ENCODE peak calls at places on chromosomes 1 and 21, in five cellular contexts. P, J, A, R and N are unnamed samples.

GRCh38 chr1:6922096-6922931 is 137.1 kb downstream of the CAMTA1 start:
- DNase-seq in P (no peak), J (no peak), A (no peak), R (peak), N (no peak)

GRCh38 chr1:53303175-53303574 is 24.7 kb downstream of the LRP8 start:
- DNase-seq in P (no peak), J (no peak), A (no peak), R (no peak), N (no peak)

GRCh38 chr1:152774875-152775274 is at the start of gene LCE1F:
- DNase-seq in P (no peak), J (no peak), A (no peak), R (no peak), N (no peak)

GRCh38 chr1:210291786-210292275 is 36.9 kb upstream of the HHAT start:
- DNase-seq in P (no peak), J (no peak), A (no peak), R (no peak), N (peak)

GRCh38 chr21:42377951-42378340 is 11.6 kb upstream of the TFF1 start:
- DNase-seq in P (no peak), J (no peak), A (no peak), R (no peak), N (no peak)

GRCh38 chr1:10225573-10225972 is 15.2 kb downstream of the KIF1B start:
- DNase-seq in P (no peak), J (no peak), A (no peak), R (no peak), N (no peak)

GRCh38 chr1:221166162-221166500 is 286.9 kb downstream of the HLX start:
- DNase-seq in P (no peak), J (no peak), A (no peak), R (no peak), N (no peak)

GRCh38 chr1:103457856-103458255 is 67.6 kb upstream of the RNPC3 start:
- DNase-seq in P (no peak), J (no peak), A (peak), R (no peak), N (no peak)

GRCh38 chr1:225882699-225883615 is 777 bp upstream of the TMEM63A start:
- DNase-seq in P (no peak), J (no peak), A (no peak), R (no peak), N (peak)